ENCODE peak calls at places on chromosomes 1 and 21, in four cellular contexts. M is AG04449, T is iris pigment epithelial cell, O is NCI-H1417. N is an unnamed sample.
A peak's percentile ranks its signal among the peaks of the same experiment; 100 is the strongest.

GRCh38 chr21:41974752-41975053 is 20.9 kb upstream of the C2CD2 start:
- DNase-seq in M (no peak), T (no peak), O (no peak), N (no peak)

GRCh38 chr1:24151175-24151533 is 8.2 kb upstream of the IL22RA1 start:
- DNase-seq in M (no peak), T (no peak), O (peak; percentile 57), N (no peak)

GRCh38 chr1:53176452-53177344 is 19.9 kb upstream of the CPT2 start:
- DNase-seq in M (no peak), T (no peak), O (peak; percentile 30), N (peak; percentile 57)

GRCh38 chr21:44848821-44849521 is 24.5 kb downstream of the PTTG1IP start:
- DNase-seq in M (no peak), T (no peak), O (no peak), N (no peak)

GRCh38 chr1:116880952-116881351 is 28.8 kb upstream of the PTGFRN start:
- DNase-seq in M (no peak), T (no peak), O (no peak), N (no peak)

GRCh38 chr1:155026588-155026987 is 7.0 kb downstream of the DCST2 start:
- DNase-seq in M (no peak), T (no peak), O (no peak), N (no peak)

GRCh38 chr1:155009221-155009711 is 6.7 kb downstream of the ZBTB7B start:
- DNase-seq in M (no peak), T (no peak), O (no peak), N (no peak)

GRCh38 chr1:75950176-75950575 is 18.0 kb upstream of the ASB17 start:
- DNase-seq in M (no peak), T (no peak), O (no peak), N (no peak)

GRCh38 chr1:165496493-165496892 is 47.3 kb upstream of the LRRC52 start:
- DNase-seq in M (no peak), T (no peak), O (no peak), N (peak; percentile 35)

GRCh38 chr1:201023517-201023902 is at the start of gene KIF21B:
- DNase-seq in M (no peak), T (peak; percentile 46), O (peak; percentile 86), N (peak; percentile 71)

GRCh38 chr1:244272471-244273261 is 179.0 kb downstream of the ADSS2 start:
- DNase-seq in M (peak; percentile 67), T (peak; percentile 88), O (peak; percentile 65), N (peak; percentile 90)

GRCh38 chr1:32201011-32201855 is 838 bp downstream of the CCDC28B start:
- DNase-seq in M (no peak), T (peak; percentile 72), O (peak; percentile 53), N (peak; percentile 83)

GRCh38 chr1:117061986-117062415 is 1.9 kb downstream of the TTF2 start:
- DNase-seq in M (peak; percentile 53), T (peak; percentile 87), O (no peak), N (peak; percentile 89)

GRCh38 chr1:41135196-41135947 is 106.7 kb downstream of the SCMH1 start:
- DNase-seq in M (no peak), T (no peak), O (no peak), N (no peak)

GRCh38 chr1:3795453-3796214 is 664 bp downstream of the LRRC47 start:
- DNase-seq in M (no peak), T (no peak), O (peak; percentile 55), N (peak; percentile 18)

GRCh38 chr1:213720032-213720431 is 267.7 kb upstream of the PROX1 start:
- DNase-seq in M (no peak), T (no peak), O (peak; percentile 74), N (no peak)

GRCh38 chr21:39153373-39153772 is 29.9 kb downstream of the PSMG1 start:
- DNase-seq in M (no peak), T (peak; percentile 28), O (no peak), N (no peak)

GRCh38 chr1:104295516-104295915 is 545.8 kb downstream of the AMY1C start:
- DNase-seq in M (no peak), T (no peak), O (peak; percentile 30), N (no peak)

GRCh38 chr1:7888248-7889010 is 35.6 kb upstream of the UTS2 start:
- DNase-seq in M (no peak), T (peak; percentile 10), O (no peak), N (peak; percentile 11)

GRCh38 chr1:224903955-224904354 is 25.5 kb upstream of the DNAH14 start:
- DNase-seq in M (no peak), T (no peak), O (no peak), N (no peak)

GRCh38 chr1:58981392-58981791 is 197.5 kb upstream of the JUN start:
- DNase-seq in M (no peak), T (no peak), O (no peak), N (no peak)

GRCh38 chr1:183432548-183432875 is 14.3 kb upstream of the NMNAT2 start:
- DNase-seq in M (no peak), T (no peak), O (no peak), N (no peak)

GRCh38 chr1:166069390-166069789 is 97.4 kb downstream of the FAM78B start:
- DNase-seq in M (no peak), T (no peak), O (no peak), N (no peak)

GRCh38 chr1:204411451-204412245 is at the start of gene PPP1R15B:
- DNase-seq in M (peak; percentile 93), T (peak; percentile 99), O (peak; percentile 100), N (peak; percentile 99)

GRCh38 chr1:168977618-168978017 is 128.9 kb upstream of the ATP1B1 start:
- DNase-seq in M (no peak), T (no peak), O (no peak), N (no peak)

GRCh38 chr1:110494522-110495406 is 24.2 kb downstream of the KCNA10 start:
- DNase-seq in M (no peak), T (no peak), O (peak; percentile 11), N (no peak)

GRCh38 chr1:51417496-51418383 is 87.4 kb upstream of the TTC39A start:
- DNase-seq in M (peak; percentile 12), T (peak; percentile 70), O (no peak), N (peak; percentile 54)

GRCh38 chr1:119554188-119554587 is 47.2 kb downstream of the HSD3B1 start:
- DNase-seq in M (peak; percentile 56), T (peak; percentile 92), O (peak; percentile 86), N (peak; percentile 85)

GRCh38 chr1:109050228-109050995 is 8.5 kb upstream of the WDR47 start:
- DNase-seq in M (no peak), T (no peak), O (no peak), N (no peak)

GRCh38 chr1:89356658-89357400 is 7.0 kb upstream of the GBP6 start:
- DNase-seq in M (peak; percentile 14), T (peak; percentile 42), O (no peak), N (peak; percentile 4)

N was measured in mesenchymal stem cell.